ENCODE peak calls at places on chromosome 21, in six cellular contexts. H, O, Z, T, U and V are unnamed samples.

GRCh38 chr21:38351176-38351959 is 94.6 kb downstream of the KCNJ15 start:
- DNase-seq in H (no peak), O (no peak), Z (no peak), T (peak), U (no peak), V (no peak)

GRCh38 chr21:16134134-16134533 is 404.4 kb downstream of the USP25 start:
- DNase-seq in H (no peak), O (no peak), Z (no peak), T (peak), U (no peak), V (no peak)

GRCh38 chr21:38597436-38597835 is 99.2 kb upstream of the ERG start:
- DNase-seq in H (no peak), O (no peak), Z (no peak), T (no peak), U (no peak), V (no peak)

GRCh38 chr21:35093514-35093913 is 44.4 kb upstream of the RUNX1 start:
- DNase-seq in H (no peak), O (no peak), Z (no peak), T (no peak), U (no peak), V (no peak)

GRCh38 chr21:17513214-17514123 is 626 bp downstream of the CXADR start:
- DNase-seq in H (peak), O (no peak), Z (no peak), T (peak), U (no peak), V (peak)

GRCh38 chr21:18248171-18248570 is 3.5 kb downstream of the CHODL start:
- DNase-seq in H (no peak), O (no peak), Z (no peak), T (no peak), U (no peak), V (no peak)

GRCh38 chr21:41466024-41466820 is 40.2 kb downstream of the MX1 start:
- DNase-seq in H (no peak), O (no peak), Z (no peak), T (no peak), U (no peak), V (no peak)

GRCh38 chr21:17463441-17463840 is 49.4 kb upstream of the CXADR start:
- DNase-seq in H (no peak), O (peak), Z (peak), T (peak), U (peak), V (no peak)

GRCh38 chr21:46128106-46128982 is 27.0 kb downstream of the FTCD start:
- DNase-seq in H (peak), O (no peak), Z (peak), T (no peak), U (no peak), V (no peak)

GRCh38 chr21:17051054-17051453 is 461.8 kb upstream of the CXADR start:
- DNase-seq in H (no peak), O (no peak), Z (peak), T (no peak), U (no peak), V (peak)

GRCh38 chr21:38386967-38387366 is 111.3 kb downstream of the ERG start:
- DNase-seq in H (no peak), O (no peak), Z (no peak), T (no peak), U (no peak), V (no peak)

GRCh38 chr21:37338671-37339526 is 27.7 kb upstream of the DYRK1A start:
- DNase-seq in H (no peak), O (peak), Z (peak), T (peak), U (peak), V (peak)

GRCh38 chr21:36549470-36549869 is 69.5 kb upstream of the CLDN14 start:
- DNase-seq in H (no peak), O (no peak), Z (no peak), T (no peak), U (no peak), V (no peak)

GRCh38 chr21:30336596-30336995 is 898 bp downstream of the KRTAP27-1 start:
- DNase-seq in H (no peak), O (no peak), Z (no peak), T (no peak), U (no peak), V (no peak)

GRCh38 chr21:14074177-14074576 is 136.6 kb downstream of the LIPI start:
- DNase-seq in H (no peak), O (no peak), Z (no peak), T (no peak), U (no peak), V (no peak)

GRCh38 chr21:41952568-41953248 is 1.1 kb downstream of the C2CD2 start:
- DNase-seq in H (no peak), O (no peak), Z (no peak), T (peak), U (no peak), V (no peak)

GRCh38 chr21:15935530-15935929 is 205.7 kb downstream of the USP25 start:
- DNase-seq in H (no peak), O (no peak), Z (no peak), T (no peak), U (no peak), V (no peak)

GRCh38 chr21:44520326-44521300 is 19.4 kb downstream of the KRTAP10-1 start:
- DNase-seq in H (no peak), O (no peak), Z (no peak), T (no peak), U (no peak), V (no peak)

GRCh38 chr21:44523567-44524181 is 16.3 kb downstream of the KRTAP10-1 start:
- DNase-seq in H (no peak), O (no peak), Z (no peak), T (no peak), U (no peak), V (no peak)

GRCh38 chr21:44521301-44521927 is 18.6 kb downstream of the KRTAP10-1 start:
- DNase-seq in H (no peak), O (no peak), Z (no peak), T (no peak), U (no peak), V (no peak)

GRCh38 chr21:44522753-44523204 is 17.2 kb downstream of the KRTAP10-1 start:
- DNase-seq in H (no peak), O (no peak), Z (no peak), T (no peak), U (no peak), V (no peak)

GRCh38 chr21:44521928-44522752 is 17.9 kb downstream of the KRTAP10-1 start:
- DNase-seq in H (no peak), O (no peak), Z (no peak), T (no peak), U (no peak), V (no peak)
- TF ChIP-seq CTCF in H (no peak), O (no peak), Z (no peak), T (no peak), U (no peak), V (no peak)

GRCh38 chr21:44983421-44984206 is 43.8 kb downstream of the SLX9 start:
- DNase-seq in H (peak), O (no peak), Z (no peak), T (no peak), U (no peak), V (no peak)
- TF ChIP-seq CTCF in H (no peak), O (peak), Z (no peak), T (no peak), U (no peak), V (no peak)

GRCh38 chr21:26489781-26490180 is 83.3 kb downstream of the CYYR1 start:
- DNase-seq in H (no peak), O (no peak), Z (no peak), T (no peak), U (no peak), V (no peak)
- TF ChIP-seq CTCF in H (no peak), O (no peak), Z (no peak), T (no peak), U (peak), V (no peak)

DNA sequence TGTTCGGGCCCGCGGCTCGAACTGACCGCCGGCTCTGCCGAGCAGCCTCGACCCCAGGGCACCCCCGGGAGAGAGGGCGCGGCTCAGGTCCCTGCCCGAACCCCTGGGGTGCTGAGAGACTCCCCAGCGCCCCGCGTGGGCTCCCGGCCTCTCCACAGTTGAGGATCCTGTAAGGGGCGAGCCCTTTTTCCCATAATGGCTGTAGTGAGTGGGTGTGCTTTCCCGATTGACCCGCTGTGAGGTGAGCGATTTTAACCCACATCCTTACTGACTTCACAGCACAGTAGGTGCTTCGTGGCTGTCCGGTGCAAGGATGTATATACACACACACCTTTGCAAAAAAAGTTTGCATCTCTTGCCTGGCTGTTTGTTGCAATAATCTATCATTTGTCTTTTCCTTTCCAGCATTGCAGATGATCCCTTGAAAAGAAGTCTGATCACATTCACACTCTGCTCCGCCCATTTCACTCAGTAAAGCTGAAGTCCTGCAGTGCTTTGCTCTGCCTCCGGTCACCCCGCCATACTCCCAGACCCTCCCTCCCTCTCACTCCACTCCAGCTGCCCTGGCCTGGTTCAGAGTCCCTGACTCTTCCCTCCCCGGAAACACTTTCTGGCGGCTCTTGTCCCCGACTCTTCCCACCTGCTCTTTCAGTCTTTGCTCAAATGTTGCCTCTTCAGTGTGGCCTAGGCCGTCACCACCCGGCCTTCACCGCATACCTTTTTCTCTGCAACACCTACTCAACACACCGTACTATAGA is 955 bp upstream of the UBE2G2 start:
- DNase-seq in H (no peak), O (no peak), Z (no peak), T (no peak), U (no peak), V (no peak)
- TF ChIP-seq CTCF in H (no peak), O (no peak), Z (no peak), T (no peak), U (no peak), V (no peak)

DNA sequence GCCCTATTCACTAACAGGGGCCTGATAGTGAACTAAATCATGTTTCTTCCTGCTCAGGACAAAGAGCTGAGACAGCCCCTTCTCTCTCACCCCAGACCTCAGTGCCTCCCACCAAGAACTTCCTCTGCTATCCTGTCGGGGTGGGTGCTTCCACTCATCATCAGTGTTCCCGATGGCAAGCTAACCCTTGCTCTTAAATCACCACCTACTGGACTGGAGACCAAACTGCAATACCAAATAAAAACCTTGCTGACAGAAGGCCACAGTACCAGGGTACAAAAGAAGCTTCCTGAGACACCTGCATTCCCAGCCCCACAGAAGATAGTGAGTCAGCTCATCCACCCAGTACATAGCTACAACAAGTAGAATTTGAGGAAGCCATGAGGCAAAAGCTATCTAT is 799.5 kb downstream of the LTN1 start:
- DNase-seq in H (no peak), O (no peak), Z (no peak), T (no peak), U (no peak), V (no peak)
- TF ChIP-seq CTCF in H (no peak), O (peak), Z (no peak), T (no peak), U (peak), V (no peak)

GRCh38 chr21:44312716-44313115 is 12.9 kb downstream of the PFKL start:
- DNase-seq in H (no peak), O (no peak), Z (no peak), T (no peak), U (no peak), V (no peak)

GRCh38 chr21:44312089-44312488 is 12.2 kb downstream of the PFKL start:
- DNase-seq in H (no peak), O (no peak), Z (no peak), T (no peak), U (no peak), V (no peak)

GRCh38 chr21:44313451-44313850 is 13.6 kb downstream of the PFKL start:
- DNase-seq in H (no peak), O (no peak), Z (no peak), T (no peak), U (no peak), V (no peak)

GRCh38 chr21:44311108-44311507 is 11.3 kb downstream of the PFKL start:
- DNase-seq in H (no peak), O (no peak), Z (no peak), T (no peak), U (no peak), V (no peak)

DNA sequence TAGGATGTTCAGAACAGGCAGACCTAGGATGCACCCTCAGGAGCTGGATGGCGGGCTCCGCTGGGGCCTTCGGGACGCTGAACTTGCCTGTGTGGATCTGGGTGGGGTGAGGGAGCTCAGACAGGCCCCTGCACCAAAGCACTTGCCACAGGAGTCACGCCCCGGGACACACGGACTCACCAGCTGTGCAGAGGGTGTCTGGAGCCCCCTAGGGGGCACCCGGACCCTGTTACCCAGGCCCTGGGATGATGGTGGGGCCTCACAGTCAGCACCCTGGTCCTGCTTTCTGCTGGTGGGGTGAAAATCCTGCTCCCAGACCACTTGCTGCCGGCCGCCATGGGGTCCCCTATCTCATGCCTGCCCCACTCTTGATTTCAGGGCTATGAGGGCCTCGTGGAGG is 10.8 kb downstream of the PFKL start:
- DNase-seq in H (no peak), O (no peak), Z (no peak), T (no peak), U (no peak), V (no peak)
- TF ChIP-seq CTCF in H (no peak), O (no peak), Z (no peak), T (no peak), U (no peak), V (no peak)

DNA sequence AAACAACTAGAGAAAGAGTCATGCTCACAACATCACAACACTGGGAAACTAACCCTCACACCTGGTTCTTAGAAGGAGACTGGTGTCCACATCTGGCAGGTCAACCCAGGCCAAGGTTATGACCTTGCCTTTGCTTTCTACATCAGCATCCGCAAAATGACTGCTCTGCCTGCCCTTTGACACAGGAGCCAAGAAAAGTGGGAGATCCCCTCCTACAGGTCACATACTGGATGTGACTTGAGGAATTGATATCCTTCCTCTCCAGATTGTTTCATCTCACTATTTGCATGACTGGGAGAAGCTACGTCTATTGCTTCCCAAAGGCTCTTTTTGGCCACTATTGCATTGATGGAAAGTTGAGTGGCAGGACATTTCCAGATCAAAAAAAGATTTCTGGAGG is 115.5 kb downstream of the MIS18A start:
- DNase-seq in H (no peak), O (no peak), Z (no peak), T (no peak), U (no peak), V (no peak)
- TF ChIP-seq CTCF in H (no peak), O (no peak), Z (no peak), T (no peak), U (no peak), V (no peak)

GRCh38 chr21:28337319-28337718 is 655.4 kb downstream of the LTN1 start:
- DNase-seq in H (no peak), O (peak), Z (peak), T (peak), U (peak), V (no peak)

GRCh38 chr21:28338906-28339305 is 653.8 kb downstream of the LTN1 start:
- DNase-seq in H (no peak), O (no peak), Z (no peak), T (peak), U (no peak), V (no peak)

GRCh38 chr21:28333455-28334108 is 659.1 kb downstream of the LTN1 start:
- DNase-seq in H (no peak), O (peak), Z (peak), T (peak), U (no peak), V (no peak)

GRCh38 chr21:28334407-28334806 is 658.3 kb downstream of the LTN1 start:
- DNase-seq in H (no peak), O (no peak), Z (no peak), T (no peak), U (no peak), V (no peak)

DNA sequence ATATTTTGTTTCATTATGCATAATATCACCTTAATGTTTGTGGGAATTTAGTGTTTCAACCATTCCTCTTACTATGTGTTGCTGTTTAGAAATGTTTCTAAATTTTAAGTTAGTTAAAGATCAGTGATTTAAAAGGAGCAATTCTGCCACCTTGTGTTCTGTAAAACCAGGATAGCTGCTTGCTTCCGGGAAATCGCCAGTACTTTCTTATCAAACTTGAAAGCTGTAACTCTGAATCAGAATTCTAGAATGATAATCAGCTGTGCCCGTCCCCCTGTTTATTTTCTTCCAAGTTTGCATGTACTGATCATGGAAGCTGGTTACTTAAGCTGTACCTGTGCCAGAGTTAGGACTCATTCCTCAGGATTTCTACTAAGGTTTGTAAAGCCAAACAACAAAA is 656.4 kb downstream of the LTN1 start:
- DNase-seq in H (no peak), O (peak), Z (peak), T (peak), U (peak), V (peak)
- TF ChIP-seq CTCF in H (peak), O (peak), Z (peak), T (peak), U (peak), V (peak)